ENCODE peak calls at places on chromosomes 4 and X, in seven cellular contexts. One of them, this sample, is unnamed.

GRCh38 chrX:106481341-106481740 is 130.4 kb upstream of the RADX start:
- DNase-seq in A549: peak
- DNase-seq in ascending aorta: no peak
- DNase-seq in tibial artery: no peak
- DNase-seq in mucosa of descending colon: no peak
- DNase-seq in cardiac fibroblast: peak
- DNase-seq in NB4: peak
- DNase-seq in this sample: peak

GRCh38 chrX:1502241-1502640 is 34.7 kb downstream of the P2RY8 start:
- DNase-seq in A549: no peak
- DNase-seq in ascending aorta: peak
- DNase-seq in tibial artery: no peak
- DNase-seq in mucosa of descending colon: peak
- DNase-seq in cardiac fibroblast: no peak
- DNase-seq in NB4: peak
- DNase-seq in this sample: no peak

GRCh38 chr4:30396772-30397475 is 323.2 kb upstream of the PCDH7 start:
- DNase-seq in A549: no peak
- DNase-seq in ascending aorta: no peak
- DNase-seq in tibial artery: no peak
- DNase-seq in mucosa of descending colon: no peak
- DNase-seq in cardiac fibroblast: peak
- DNase-seq in NB4: peak
- DNase-seq in this sample: peak

GRCh38 chrX:101287402-101287801 is 3.7 kb downstream of the TAF7L start:
- DNase-seq in A549: peak
- DNase-seq in ascending aorta: no peak
- DNase-seq in tibial artery: no peak
- DNase-seq in mucosa of descending colon: no peak
- DNase-seq in cardiac fibroblast: peak
- DNase-seq in NB4: peak
- DNase-seq in this sample: peak

GRCh38 chr4:17580969-17581368 is 4.0 kb downstream of the LAP3 start:
- DNase-seq in A549: no peak
- DNase-seq in ascending aorta: no peak
- DNase-seq in tibial artery: no peak
- DNase-seq in mucosa of descending colon: no peak
- DNase-seq in cardiac fibroblast: peak
- DNase-seq in NB4: no peak
- DNase-seq in this sample: peak

GRCh38 chrX:131792789-131793462 is 230.2 kb upstream of the STK26 start:
- DNase-seq in A549: peak
- DNase-seq in ascending aorta: peak
- DNase-seq in tibial artery: no peak
- DNase-seq in mucosa of descending colon: peak
- DNase-seq in cardiac fibroblast: no peak
- DNase-seq in NB4: no peak
- DNase-seq in this sample: no peak

GRCh38 chr4:141909541-141909940 is 273.2 kb downstream of the IL15 start:
- DNase-seq in A549: no peak
- DNase-seq in ascending aorta: no peak
- DNase-seq in tibial artery: no peak
- DNase-seq in mucosa of descending colon: no peak
- DNase-seq in cardiac fibroblast: no peak
- DNase-seq in NB4: no peak
- DNase-seq in this sample: no peak

GRCh38 chr4:72569719-72570235 is 756 bp upstream of the ADAMTS3 start:
- DNase-seq in A549: no peak
- DNase-seq in ascending aorta: peak
- DNase-seq in tibial artery: no peak
- DNase-seq in mucosa of descending colon: no peak
- DNase-seq in cardiac fibroblast: no peak
- DNase-seq in NB4: no peak
- DNase-seq in this sample: peak

DNA sequence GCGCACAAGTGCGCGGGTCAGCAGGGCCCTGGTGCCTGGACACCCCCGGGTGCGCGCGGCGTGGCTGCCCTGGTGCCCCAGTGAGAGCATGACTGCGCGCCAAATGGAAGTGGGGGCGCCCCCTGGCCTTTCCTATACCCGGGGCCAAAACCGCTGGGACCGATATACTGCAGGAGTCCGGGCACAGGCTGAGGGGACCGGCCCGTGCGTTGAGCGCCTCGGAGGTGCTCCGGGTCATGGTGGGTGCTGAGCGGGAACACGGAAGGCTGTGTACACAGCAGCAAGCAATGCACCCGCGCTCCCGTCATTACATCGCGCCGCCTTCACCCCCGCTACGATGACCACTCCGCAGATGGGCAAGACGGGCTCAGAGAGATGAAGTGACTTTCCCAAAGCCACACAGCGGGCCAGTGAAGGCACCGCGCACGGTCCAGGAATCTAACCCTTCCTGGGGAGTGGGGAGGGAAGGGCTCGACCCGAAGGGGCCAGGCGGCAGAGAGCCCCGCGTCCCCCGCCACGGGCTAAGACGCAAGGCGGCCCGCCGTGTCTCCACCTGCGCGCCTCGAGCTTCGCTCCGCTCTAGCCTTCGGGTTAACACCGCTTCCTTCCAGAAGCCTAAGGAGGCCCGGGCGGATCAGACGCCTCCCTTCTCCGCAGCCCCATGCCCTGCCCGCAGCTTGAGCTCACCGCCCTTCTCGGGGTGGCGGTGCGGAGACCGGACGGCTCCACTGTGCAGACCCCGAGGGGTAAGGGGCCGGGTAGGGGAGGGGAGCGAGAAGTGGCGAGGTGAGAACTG is 11.3 kb downstream of the HMX1 start:
- DNase-seq in A549: no peak
- DNase-seq in ascending aorta: no peak
- DNase-seq in tibial artery: no peak
- DNase-seq in mucosa of descending colon: peak
- DNase-seq in cardiac fibroblast: no peak
- DNase-seq in NB4: no peak
- DNase-seq in this sample: no peak
- H3K4me3 ChIP-seq in A549: no peak
- H3K4me3 ChIP-seq in ascending aorta: no peak
- H3K4me3 ChIP-seq in tibial artery: no peak
- H3K4me3 ChIP-seq in mucosa of descending colon: no peak
- H3K4me3 ChIP-seq in cardiac fibroblast: no peak
- H3K4me3 ChIP-seq in NB4: no peak
- H3K4me3 ChIP-seq in this sample: no peak

DNA sequence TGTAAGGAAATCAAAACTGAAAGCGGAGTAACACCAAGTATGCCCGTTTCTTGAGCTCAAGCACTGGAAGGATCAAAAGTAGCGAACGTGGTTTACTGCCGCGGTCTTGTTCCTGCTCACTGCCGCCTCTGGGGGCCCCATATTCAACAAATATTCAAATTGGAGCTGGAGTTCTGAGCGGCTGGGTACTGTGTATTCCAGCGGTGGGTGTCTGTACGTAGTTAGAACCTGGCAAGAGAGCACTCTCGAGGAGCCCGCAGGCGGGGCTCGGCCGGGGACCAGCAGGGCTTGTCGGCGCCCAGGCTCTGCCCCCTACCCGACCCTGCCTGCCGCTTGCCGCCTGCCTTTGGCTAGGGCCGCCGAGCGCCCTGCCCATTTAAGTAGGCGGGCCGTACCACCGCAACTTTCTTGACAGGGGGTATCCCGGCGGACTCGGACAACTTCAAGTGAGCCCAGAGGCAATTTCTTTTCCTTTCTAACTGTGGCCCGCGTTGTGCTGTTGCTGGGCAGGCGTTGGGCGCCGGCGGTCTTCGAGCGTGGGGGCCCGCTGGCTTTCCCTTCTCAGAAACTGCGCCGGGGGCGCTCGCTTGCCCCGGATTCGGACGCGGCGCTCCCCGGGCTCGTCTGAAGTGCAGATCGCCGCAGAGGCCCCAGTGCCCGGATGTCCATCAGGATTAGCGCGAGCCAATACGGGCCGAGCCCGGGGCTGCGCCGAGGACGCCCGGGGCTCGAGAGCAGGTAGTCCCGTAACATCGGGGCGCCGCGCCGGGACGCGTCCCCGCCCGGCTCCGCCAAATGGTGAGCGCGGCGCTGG is 71.9 kb downstream of the AFF1 start:
- DNase-seq in A549: peak
- DNase-seq in ascending aorta: peak
- DNase-seq in tibial artery: peak
- DNase-seq in mucosa of descending colon: peak
- DNase-seq in cardiac fibroblast: peak
- DNase-seq in NB4: peak
- DNase-seq in this sample: peak
- TF ChIP-seq CTCF in A549: peak
- TF ChIP-seq CTCF in ascending aorta: peak
- TF ChIP-seq CTCF in tibial artery: peak
- TF ChIP-seq CTCF in mucosa of descending colon: peak
- TF ChIP-seq CTCF in cardiac fibroblast: peak
- TF ChIP-seq CTCF in NB4: no peak
- TF ChIP-seq CTCF in this sample: peak

GRCh38 chr4:26023191-26023972 is 109.4 kb downstream of the SMIM20 start:
- DNase-seq in A549: no peak
- DNase-seq in ascending aorta: no peak
- DNase-seq in tibial artery: no peak
- DNase-seq in mucosa of descending colon: no peak
- DNase-seq in cardiac fibroblast: peak
- DNase-seq in NB4: no peak
- DNase-seq in this sample: no peak

GRCh38 chr4:26021417-26022345 is 107.7 kb downstream of the SMIM20 start:
- DNase-seq in A549: no peak
- DNase-seq in ascending aorta: no peak
- DNase-seq in tibial artery: no peak
- DNase-seq in mucosa of descending colon: no peak
- DNase-seq in cardiac fibroblast: peak
- DNase-seq in NB4: no peak
- DNase-seq in this sample: peak

GRCh38 chr4:26022346-26022891 is 108.4 kb downstream of the SMIM20 start:
- DNase-seq in A549: peak
- DNase-seq in ascending aorta: peak
- DNase-seq in tibial artery: no peak
- DNase-seq in mucosa of descending colon: no peak
- DNase-seq in cardiac fibroblast: no peak
- DNase-seq in NB4: no peak
- DNase-seq in this sample: peak

GRCh38 chr4:26020083-26020668 is 106.2 kb downstream of the SMIM20 start:
- DNase-seq in A549: no peak
- DNase-seq in ascending aorta: peak
- DNase-seq in tibial artery: no peak
- DNase-seq in mucosa of descending colon: no peak
- DNase-seq in cardiac fibroblast: peak
- DNase-seq in NB4: peak
- DNase-seq in this sample: peak

DNA sequence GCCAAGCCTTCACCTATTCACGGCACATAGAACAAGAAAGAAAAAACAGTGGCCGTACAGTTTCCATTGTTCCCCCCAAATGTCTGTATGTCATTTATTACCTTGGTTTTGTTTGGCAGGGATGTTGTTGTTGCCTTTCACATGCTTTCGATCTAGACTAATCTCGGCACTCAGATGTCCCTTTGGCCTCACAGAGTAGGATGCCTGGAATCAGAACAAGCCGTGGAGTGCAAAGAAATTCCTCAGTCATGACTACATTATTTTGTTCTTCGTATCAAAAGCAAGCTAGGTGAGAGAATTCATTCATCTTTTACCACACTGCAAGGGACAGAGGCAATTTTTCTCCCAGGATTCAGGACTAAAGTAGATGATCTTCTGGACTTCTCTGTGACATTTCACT is 106.9 kb downstream of the SMIM20 start:
- DNase-seq in A549: no peak
- DNase-seq in ascending aorta: peak
- DNase-seq in tibial artery: no peak
- DNase-seq in mucosa of descending colon: no peak
- DNase-seq in cardiac fibroblast: peak
- DNase-seq in NB4: no peak
- DNase-seq in this sample: peak
- H3K4me3 ChIP-seq in A549: no peak
- H3K4me3 ChIP-seq in ascending aorta: no peak
- H3K4me3 ChIP-seq in tibial artery: no peak
- H3K4me3 ChIP-seq in mucosa of descending colon: no peak
- H3K4me3 ChIP-seq in cardiac fibroblast: no peak
- H3K4me3 ChIP-seq in NB4: no peak
- H3K4me3 ChIP-seq in this sample: no peak

GRCh38 chrX:138847930-138848329 is 136.4 kb upstream of the FGF13 start:
- DNase-seq in A549: peak
- DNase-seq in ascending aorta: no peak
- DNase-seq in tibial artery: no peak
- DNase-seq in mucosa of descending colon: no peak
- DNase-seq in cardiac fibroblast: no peak
- DNase-seq in NB4: peak
- DNase-seq in this sample: peak
- TF ChIP-seq CTCF in A549: no peak
- TF ChIP-seq CTCF in ascending aorta: no peak
- TF ChIP-seq CTCF in tibial artery: no peak
- TF ChIP-seq CTCF in mucosa of descending colon: no peak
- TF ChIP-seq CTCF in cardiac fibroblast: no peak
- TF ChIP-seq CTCF in NB4: no peak
- TF ChIP-seq CTCF in this sample: no peak